ENCODE peak calls at places on chromosome 11, in six cellular contexts. K, Z, H, N, S and P are unnamed samples.

GRCh38 chr11:101444164-101444563 is 139.6 kb downstream of the TRPC6 start:
- DNase-seq in K (no peak), Z (no peak), H (peak), N (no peak), S (no peak), P (no peak)

GRCh38 chr11:833114-833791 is 501 bp downstream of the CD151 start:
- DNase-seq in K (peak), Z (no peak), H (no peak), N (peak), S (no peak), P (peak)

GRCh38 chr11:72569966-72570892 is 104.0 kb downstream of the PDE2A start:
- DNase-seq in K (peak), Z (no peak), H (no peak), N (no peak), S (no peak), P (peak)

GRCh38 chr11:68282141-68282860 is 10.5 kb upstream of the C11orf24 start:
- DNase-seq in K (no peak), Z (no peak), H (no peak), N (no peak), S (no peak), P (no peak)

GRCh38 chr11:23988381-23989006 is 508.4 kb upstream of the LUZP2 start:
- DNase-seq in K (no peak), Z (no peak), H (no peak), N (no peak), S (peak), P (no peak)

GRCh38 chr11:10709299-10710086 is 15.9 kb upstream of the IRAG1 start:
- DNase-seq in K (no peak), Z (no peak), H (no peak), N (no peak), S (no peak), P (no peak)

GRCh38 chr11:76194872-76195668 is 11.2 kb downstream of the WNT11 start:
- DNase-seq in K (no peak), Z (no peak), H (no peak), N (no peak), S (no peak), P (no peak)

GRCh38 chr11:67179892-67180490 is 60.9 kb downstream of the KDM2A start:
- DNase-seq in K (no peak), Z (no peak), H (no peak), N (no peak), S (no peak), P (no peak)

GRCh38 chr11:12841946-12842630 is 167.0 kb upstream of the RASSF10 start:
- DNase-seq in K (no peak), Z (no peak), H (peak), N (no peak), S (no peak), P (no peak)

GRCh38 chr11:16863382-16863781 is 124.9 kb downstream of the C11orf58 start:
- DNase-seq in K (peak), Z (no peak), H (no peak), N (no peak), S (no peak), P (no peak)

GRCh38 chr11:82927264-82927880 is 25.8 kb downstream of the DDIAS start:
- DNase-seq in K (no peak), Z (no peak), H (peak), N (no peak), S (peak), P (no peak)

GRCh38 chr11:102192349-102193066 is 82.3 kb downstream of the YAP1 start:
- DNase-seq in K (no peak), Z (no peak), H (no peak), N (no peak), S (no peak), P (no peak)

GRCh38 chr11:19676508-19677379 is 35.9 kb upstream of the NAV2 start:
- DNase-seq in K (no peak), Z (no peak), H (peak), N (no peak), S (no peak), P (no peak)

GRCh38 chr11:128179512-128179911 is 407.8 kb downstream of the ETS1 start:
- DNase-seq in K (no peak), Z (no peak), H (no peak), N (no peak), S (no peak), P (no peak)

GRCh38 chr11:86671386-86672006 is 920 bp downstream of the ME3 start:
- DNase-seq in K (peak), Z (no peak), H (peak), N (no peak), S (no peak), P (peak)

GRCh38 chr11:122108828-122109227 is 7.2 kb downstream of the BLID start:
- DNase-seq in K (no peak), Z (no peak), H (no peak), N (no peak), S (no peak), P (no peak)

GRCh38 chr11:65278351-65278750 is 16.6 kb downstream of the POLA2 start:
- DNase-seq in K (no peak), Z (no peak), H (no peak), N (no peak), S (no peak), P (no peak)

GRCh38 chr11:4727171-4727570 is 22.6 kb downstream of the MMP26 start:
- DNase-seq in K (no peak), Z (no peak), H (no peak), N (no peak), S (no peak), P (no peak)

GRCh38 chr11:48384670-48385069 is 18.4 kb upstream of the OR4C5 start:
- DNase-seq in K (no peak), Z (no peak), H (no peak), N (no peak), S (no peak), P (peak)

GRCh38 chr11:131696584-131697120 is 326.2 kb downstream of the NTM start:
- DNase-seq in K (no peak), Z (no peak), H (no peak), N (no peak), S (no peak), P (no peak)

GRCh38 chr11:122665882-122666281 is 10.4 kb downstream of the UBASH3B start:
- DNase-seq in K (no peak), Z (no peak), H (peak), N (no peak), S (no peak), P (no peak)

GRCh38 chr11:71580057-71581003 is 2.3 kb downstream of the KRTAP5-11 start:
- DNase-seq in K (peak), Z (no peak), H (peak), N (no peak), S (peak), P (peak)

GRCh38 chr11:2267306-2267861 is 3.0 kb downstream of the ASCL2 start:
- DNase-seq in K (no peak), Z (no peak), H (no peak), N (no peak), S (no peak), P (peak)

GRCh38 chr11:79325851-79326250 is 115.0 kb downstream of the TENM4 start:
- DNase-seq in K (no peak), Z (no peak), H (no peak), N (no peak), S (no peak), P (no peak)